ENCODE peak calls at places on chromosomes 12 and 14, in five cellular contexts. L is adipocyte, B is anterior cingulate cortex, R is neural crest cell, V is fibroblast of lung. A is an unnamed sample.

GRCh38 chr14:69693823-69694729 is 72.9 kb upstream of the SRSF5 start:
- DNase-seq in L (no peak), V (peak), R (no peak), B (no peak), A (no peak)

GRCh38 chr14:24952851-24953666 is 96.9 kb downstream of the STXBP6 start:
- DNase-seq in R (peak), B (no peak), V (no peak), L (no peak), A (no peak)

GRCh38 chr12:66203820-66204219 is 14.8 kb downstream of the IRAK3 start:
- DNase-seq in B (no peak), V (no peak), R (no peak), L (no peak), A (no peak)

GRCh38 chr12:8904665-8905064 is 9.6 kb upstream of the PHC1 start:
- DNase-seq in V (no peak), B (no peak), R (no peak), L (no peak), A (no peak)

GRCh38 chr14:77141592-77142288 is at the start of gene ZDHHC22:
- DNase-seq in L (no peak), R (no peak), V (no peak), B (peak), A (no peak)

GRCh38 chr12:19873146-19873545 is 433.9 kb downstream of the AEBP2 start:
- DNase-seq in L (no peak), V (no peak), R (no peak), B (no peak), A (no peak)

GRCh38 chr12:1870086-1870485 is 48.4 kb downstream of the CACNA2D4 start:
- DNase-seq in B (no peak), R (no peak), V (no peak), L (no peak), A (peak)

GRCh38 chr12:80186727-80187217 is 87.4 kb downstream of the OTOGL start:
- DNase-seq in B (no peak), R (peak), V (peak), L (peak), A (no peak)

GRCh38 chr12:47318963-47319362 is 239.2 kb upstream of the AMIGO2 start:
- DNase-seq in L (no peak), R (no peak), B (no peak), V (no peak), A (no peak)

GRCh38 chr12:106154781-106155273 is 16.1 kb upstream of the NUAK1 start:
- DNase-seq in R (no peak), L (no peak), B (no peak), V (no peak), A (no peak)

GRCh38 chr14:45904313-45904712 is 651.3 kb upstream of the MIS18BP1 start:
- DNase-seq in L (no peak), B (no peak), R (no peak), V (no peak), A (no peak)

GRCh38 chr12:123991402-123991951 is 18.5 kb downstream of the ZNF664 start:
- DNase-seq in R (no peak), L (no peak), B (no peak), V (no peak), A (no peak)

GRCh38 chr14:90140956-90141316 is 79.1 kb downstream of the KCNK13 start:
- DNase-seq in R (no peak), B (no peak), V (no peak), L (no peak), A (no peak)

GRCh38 chr14:97390031-97390729 is 593.0 kb downstream of the VRK1 start:
- DNase-seq in V (no peak), B (no peak), R (no peak), L (no peak), A (no peak)

GRCh38 chr12:98595152-98595988 is 1.9 kb downstream of the SLC25A3 start:
- DNase-seq in L (peak), V (peak), B (no peak), R (no peak), A (no peak)

GRCh38 chr14:22886500-22887259 is 3.7 kb downstream of the REM2 start:
- DNase-seq in V (peak), B (no peak), R (peak), L (peak), A (peak)

GRCh38 chr14:104799657-104800599 is 973 bp upstream of the ZBTB42 start:
- DNase-seq in B (no peak), L (peak), R (no peak), V (peak), A (peak)

GRCh38 chr12:131959641-131960589 is 10.2 kb downstream of the EP400 start:
- DNase-seq in L (no peak), V (no peak), B (no peak), R (no peak), A (no peak)